ENCODE peak calls at places on chromosomes 16 and 17, in four cellular contexts. One of them, this sample, is unnamed.

GRCh38 chr16:10782628-10783027 is 36.0 kb downstream of the TVP23A start:
- DNase-seq in MM.1S: no peak
- DNase-seq in fibroblast of lung: no peak
- DNase-seq in body of pancreas: no peak
- DNase-seq in this sample: no peak

GRCh38 chr17:4796550-4796915 is 569 bp downstream of the PSMB6 start:
- DNase-seq in MM.1S: no peak
- DNase-seq in fibroblast of lung: peak; percentile 33
- DNase-seq in body of pancreas: no peak
- DNase-seq in this sample: peak; percentile 44

GRCh38 chr17:298791-299450 is 53.7 kb downstream of the RPH3AL start:
- DNase-seq in MM.1S: no peak
- DNase-seq in fibroblast of lung: no peak
- DNase-seq in body of pancreas: peak; percentile 39
- DNase-seq in this sample: peak; percentile 7

GRCh38 chr17:75615301-75615700 is 17.9 kb upstream of the SMIM5 start:
- DNase-seq in MM.1S: no peak
- DNase-seq in fibroblast of lung: no peak
- DNase-seq in body of pancreas: no peak
- DNase-seq in this sample: no peak

GRCh38 chr16:29830774-29831173 is 10.5 kb downstream of the MVP start:
- DNase-seq in MM.1S: no peak
- DNase-seq in fibroblast of lung: no peak
- DNase-seq in body of pancreas: no peak
- DNase-seq in this sample: no peak

GRCh38 chr17:45294506-45294905 is 22.3 kb downstream of the MAP3K14 start:
- DNase-seq in MM.1S: no peak
- DNase-seq in fibroblast of lung: peak; percentile 89
- DNase-seq in body of pancreas: peak; percentile 73
- DNase-seq in this sample: peak; percentile 81

GRCh38 chr17:27520571-27521185 is 64.4 kb downstream of the KSR1 start:
- DNase-seq in MM.1S: no peak
- DNase-seq in fibroblast of lung: no peak
- DNase-seq in body of pancreas: no peak
- DNase-seq in this sample: no peak

GRCh38 chr17:14299261-14300093 is 1.4 kb upstream of the HS3ST3B1 start:
- DNase-seq in MM.1S: no peak
- DNase-seq in fibroblast of lung: peak; percentile 69
- DNase-seq in body of pancreas: peak; percentile 21
- DNase-seq in this sample: peak; percentile 61

GRCh38 chr16:10536814-10537389 is 43.5 kb downstream of the EMP2 start:
- DNase-seq in MM.1S: no peak
- DNase-seq in fibroblast of lung: no peak
- DNase-seq in body of pancreas: no peak
- DNase-seq in this sample: no peak

GRCh38 chr17:8413938-8414337 is 16.3 kb upstream of the RNF222 start:
- DNase-seq in MM.1S: no peak
- DNase-seq in fibroblast of lung: no peak
- DNase-seq in body of pancreas: no peak
- DNase-seq in this sample: no peak

GRCh38 chr17:5877948-5878347 is 192.2 kb upstream of the WSCD1 start:
- DNase-seq in MM.1S: no peak
- DNase-seq in fibroblast of lung: no peak
- DNase-seq in body of pancreas: no peak
- DNase-seq in this sample: no peak

GRCh38 chr17:77434136-77435114 is 293.7 kb downstream of the SEC14L1 start:
- DNase-seq in MM.1S: no peak
- DNase-seq in fibroblast of lung: no peak
- DNase-seq in body of pancreas: no peak
- DNase-seq in this sample: no peak

GRCh38 chr16:31713945-31714898 is 159.4 kb upstream of the ZNF267 start:
- DNase-seq in MM.1S: no peak
- DNase-seq in fibroblast of lung: no peak
- DNase-seq in body of pancreas: peak; percentile 43
- DNase-seq in this sample: no peak

GRCh38 chr17:60524463-60525346 is 1.3 kb downstream of the APPBP2 start:
- DNase-seq in MM.1S: no peak
- DNase-seq in fibroblast of lung: peak; percentile 75
- DNase-seq in body of pancreas: no peak
- DNase-seq in this sample: peak; percentile 16

GRCh38 chr17:41150026-41150425 is 401 bp upstream of the KRTAP4-5 start:
- DNase-seq in MM.1S: no peak
- DNase-seq in fibroblast of lung: no peak
- DNase-seq in body of pancreas: no peak
- DNase-seq in this sample: no peak

GRCh38 chr17:27882162-27882840 is 10.9 kb downstream of the LYRM9 start:
- DNase-seq in MM.1S: no peak
- DNase-seq in fibroblast of lung: no peak
- DNase-seq in body of pancreas: no peak
- DNase-seq in this sample: no peak

GRCh38 chr17:29148790-29149430 is 31.3 kb downstream of the MYO18A start:
- DNase-seq in MM.1S: peak; percentile 92
- DNase-seq in fibroblast of lung: peak; percentile 91
- DNase-seq in body of pancreas: peak; percentile 95
- DNase-seq in this sample: peak; percentile 89

GRCh38 chr17:56891751-56892150 is 22.1 kb downstream of the TRIM25 start:
- DNase-seq in MM.1S: no peak
- DNase-seq in fibroblast of lung: no peak
- DNase-seq in body of pancreas: peak; percentile 51
- DNase-seq in this sample: no peak

GRCh38 chr16:26645629-26646028 is 421.1 kb upstream of the C16orf82 start:
- DNase-seq in MM.1S: no peak
- DNase-seq in fibroblast of lung: no peak
- DNase-seq in body of pancreas: peak; percentile 16
- DNase-seq in this sample: no peak

GRCh38 chr16:50173318-50173717 is 20.2 kb downstream of the TENT4B start:
- DNase-seq in MM.1S: no peak
- DNase-seq in fibroblast of lung: no peak
- DNase-seq in body of pancreas: no peak
- DNase-seq in this sample: no peak

GRCh38 chr17:78329263-78330059 is 30.4 kb downstream of the SOCS3 start:
- DNase-seq in MM.1S: no peak
- DNase-seq in fibroblast of lung: peak; percentile 75
- DNase-seq in body of pancreas: no peak
- DNase-seq in this sample: peak; percentile 83

GRCh38 chr17:5883775-5884665 is 186.2 kb upstream of the WSCD1 start:
- DNase-seq in MM.1S: no peak
- DNase-seq in fibroblast of lung: no peak
- DNase-seq in body of pancreas: no peak
- DNase-seq in this sample: no peak

GRCh38 chr17:38654411-38655398 is 20.1 kb downstream of the EPOP start:
- DNase-seq in MM.1S: no peak
- DNase-seq in fibroblast of lung: no peak
- DNase-seq in body of pancreas: no peak
- DNase-seq in this sample: no peak

GRCh38 chr16:66752379-66752778 is 970 bp upstream of the DYNC1LI2 start:
- DNase-seq in MM.1S: no peak
- DNase-seq in fibroblast of lung: no peak
- DNase-seq in body of pancreas: no peak
- DNase-seq in this sample: no peak

GRCh38 chr16:66754819-66755218 is 3.4 kb upstream of the DYNC1LI2 start:
- DNase-seq in MM.1S: no peak
- DNase-seq in fibroblast of lung: no peak
- DNase-seq in body of pancreas: no peak
- DNase-seq in this sample: no peak

GRCh38 chr16:66754211-66754610 is 2.8 kb upstream of the DYNC1LI2 start:
- DNase-seq in MM.1S: no peak
- DNase-seq in fibroblast of lung: no peak
- DNase-seq in body of pancreas: no peak
- DNase-seq in this sample: no peak

GRCh38 chr16:66752958-66753357 is 1.5 kb upstream of the DYNC1LI2 start:
- DNase-seq in MM.1S: no peak
- DNase-seq in fibroblast of lung: no peak
- DNase-seq in body of pancreas: no peak
- DNase-seq in this sample: no peak

GRCh38 chr16:66758086-66758485 is 6.7 kb upstream of the DYNC1LI2 start:
- DNase-seq in MM.1S: no peak
- DNase-seq in fibroblast of lung: no peak
- DNase-seq in body of pancreas: no peak
- DNase-seq in this sample: no peak
- TF ChIP-seq CTCF in MM.1S: no peak
- TF ChIP-seq CTCF in fibroblast of lung: no peak
- TF ChIP-seq CTCF in body of pancreas: no peak
- TF ChIP-seq CTCF in this sample: no peak

DNA sequence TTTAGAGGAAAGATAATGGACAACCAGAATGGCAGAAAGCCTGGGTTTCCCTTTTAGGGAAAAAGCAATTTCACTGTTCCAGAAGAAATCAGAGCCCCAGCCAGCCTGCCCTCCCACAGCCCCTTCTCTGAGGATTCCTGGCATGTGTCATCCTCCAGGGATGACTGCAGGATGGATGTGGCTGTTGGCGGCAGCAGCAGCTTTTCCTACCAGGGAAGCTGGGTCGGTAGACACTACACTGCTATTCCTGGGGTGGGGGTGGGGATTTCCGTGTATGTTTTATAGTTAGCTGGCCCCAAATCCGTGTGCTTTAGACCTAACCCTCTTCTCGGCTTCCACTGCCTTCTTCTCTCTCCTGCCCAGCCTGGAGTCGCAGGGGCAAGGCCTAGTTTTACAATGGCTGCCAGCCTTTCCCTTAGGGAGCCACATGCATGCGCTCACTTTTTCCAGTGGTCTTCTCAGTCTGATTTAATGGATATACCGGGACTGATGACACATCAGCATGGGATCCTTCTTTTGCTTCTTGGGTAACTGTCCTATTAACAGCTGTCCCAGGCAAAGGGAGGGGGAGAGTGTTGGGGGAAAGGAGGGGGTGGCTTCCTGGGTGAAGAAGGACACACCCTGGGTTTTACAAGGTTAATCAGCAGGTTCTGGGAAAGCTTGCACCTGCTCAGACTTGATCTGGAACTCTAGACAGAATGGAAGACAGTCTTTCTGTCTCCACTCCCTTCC is 2.7 kb upstream of the NFE2L1 start:
- DNase-seq in MM.1S: no peak
- DNase-seq in fibroblast of lung: no peak
- DNase-seq in body of pancreas: peak; percentile 53
- DNase-seq in this sample: peak; percentile 80
- H3K4me3 ChIP-seq in MM.1S: no peak overlapping the region
- H3K4me3 ChIP-seq in fibroblast of lung: no peak overlapping the region
- H3K4me3 ChIP-seq in body of pancreas: no peak overlapping the region
- H3K4me3 ChIP-seq in this sample: no peak overlapping the region

DNA sequence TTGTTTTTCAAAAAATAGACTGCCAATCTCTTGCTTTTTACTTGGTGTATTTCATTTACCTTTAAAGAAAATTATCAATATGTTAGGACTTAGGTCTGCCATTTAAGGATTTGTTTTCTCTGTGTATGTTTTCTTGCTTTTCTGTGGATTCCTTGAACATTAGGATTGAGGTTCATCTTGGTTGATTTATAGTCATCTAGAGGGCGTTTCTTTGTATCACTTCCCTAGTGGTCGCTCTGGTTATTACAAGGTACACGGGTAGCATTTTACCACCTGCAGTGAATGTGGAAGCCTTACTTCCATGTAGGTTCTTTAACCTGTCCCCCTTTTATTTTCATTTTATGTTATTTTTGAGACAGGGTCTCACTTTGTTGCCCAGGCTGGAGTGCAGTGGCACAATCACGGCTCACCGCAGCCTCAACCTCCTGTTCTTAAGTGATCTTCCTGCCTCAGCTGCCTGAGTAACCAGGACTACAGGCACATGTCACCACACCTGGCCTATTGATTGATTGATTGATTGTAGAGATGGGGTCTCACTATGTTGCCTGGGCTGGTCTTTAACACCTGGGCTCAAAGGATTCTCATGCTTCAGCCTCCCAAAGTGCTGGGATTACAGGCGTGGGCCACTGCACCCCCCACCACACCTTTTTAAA is 35.2 kb upstream of the CBX4 start:
- DNase-seq in MM.1S: peak; percentile 51
- DNase-seq in fibroblast of lung: peak; percentile 15
- DNase-seq in body of pancreas: no peak
- DNase-seq in this sample: peak; percentile 26
- TF ChIP-seq CTCF in MM.1S: peak; percentile 59
- TF ChIP-seq CTCF in fibroblast of lung: peak; percentile 34
- TF ChIP-seq CTCF in body of pancreas: peak; percentile 54
- TF ChIP-seq CTCF in this sample: peak; percentile 47

GRCh38 chr16:79593754-79594153 is 6.8 kb downstream of the MAF start:
- DNase-seq in MM.1S: no peak
- DNase-seq in fibroblast of lung: no peak
- DNase-seq in body of pancreas: no peak
- DNase-seq in this sample: no peak
- H3K4me3 ChIP-seq in MM.1S: no peak overlapping the region
- H3K4me3 ChIP-seq in fibroblast of lung: no peak overlapping the region
- H3K4me3 ChIP-seq in body of pancreas: no peak overlapping the region
- H3K4me3 ChIP-seq in this sample: no peak overlapping the region

GRCh38 chr16:72783716-72784320 is 264.1 kb downstream of the ZFHX3 start:
- DNase-seq in MM.1S: no peak
- DNase-seq in fibroblast of lung: peak; percentile 28
- DNase-seq in body of pancreas: no peak
- DNase-seq in this sample: peak; percentile 41
- TF ChIP-seq CTCF in MM.1S: no peak
- TF ChIP-seq CTCF in fibroblast of lung: no peak
- TF ChIP-seq CTCF in body of pancreas: no peak
- TF ChIP-seq CTCF in this sample: no peak

GRCh38 chr17:17983376-17983775 is 10.7 kb downstream of the DRC3 start:
- DNase-seq in MM.1S: no peak
- DNase-seq in fibroblast of lung: no peak
- DNase-seq in body of pancreas: no peak
- DNase-seq in this sample: no peak

GRCh38 chr17:17982796-17983195 is 10.1 kb downstream of the DRC3 start:
- DNase-seq in MM.1S: no peak
- DNase-seq in fibroblast of lung: no peak
- DNase-seq in body of pancreas: no peak
- DNase-seq in this sample: no peak

GRCh38 chr17:17985555-17985954 is 12.9 kb downstream of the DRC3 start:
- DNase-seq in MM.1S: no peak
- DNase-seq in fibroblast of lung: no peak
- DNase-seq in body of pancreas: no peak
- DNase-seq in this sample: peak; percentile 16

GRCh38 chr17:17985153-17985552 is 12.5 kb downstream of the DRC3 start:
- DNase-seq in MM.1S: no peak
- DNase-seq in fibroblast of lung: no peak
- DNase-seq in body of pancreas: no peak
- DNase-seq in this sample: no peak

DNA sequence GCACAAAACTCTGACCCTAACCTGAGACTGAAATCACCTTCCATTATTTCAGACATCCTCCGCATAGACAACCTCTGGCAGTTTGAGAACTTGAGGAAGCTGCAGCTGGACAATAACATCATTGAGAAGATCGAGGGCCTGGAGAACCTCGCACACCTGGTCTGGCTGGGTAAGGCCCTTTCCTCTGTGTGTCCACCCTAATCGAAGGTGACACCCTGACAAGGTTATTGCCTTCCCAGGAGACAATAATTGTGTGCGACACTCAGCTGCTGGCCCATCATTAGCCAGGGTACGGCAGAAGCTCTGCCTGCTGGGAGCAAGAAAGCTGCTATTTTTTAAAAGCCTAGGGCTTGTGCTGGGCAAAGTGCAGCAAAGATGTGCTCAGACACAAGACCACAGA is 11.1 kb downstream of the DRC3 start:
- DNase-seq in MM.1S: no peak
- DNase-seq in fibroblast of lung: no peak
- DNase-seq in body of pancreas: no peak
- DNase-seq in this sample: no peak
- H3K4me3 ChIP-seq in MM.1S: no peak overlapping the region
- H3K4me3 ChIP-seq in fibroblast of lung: no peak overlapping the region
- H3K4me3 ChIP-seq in body of pancreas: no peak overlapping the region
- H3K4me3 ChIP-seq in this sample: no peak overlapping the region

This sample was measured in fibroblast of mammary gland.